ENCODE peak calls at places on chromosomes 5 and 9, in ten cellular contexts. E, N, A, T, Y, G, W, C, B and P are unnamed samples.

GRCh38 chr5:57171818-57172465 is 1.9 kb upstream of the GPBP1 start:
- DNase-seq in E (no peak), N (no peak), A (peak), T (no peak), Y (no peak), G (no peak), W (no peak), C (peak), B (no peak), P (no peak)

GRCh38 chr5:176870110-176870591 is 29.0 kb downstream of the HK3 start:
- DNase-seq in E (no peak), N (no peak), A (peak), T (peak), Y (peak), G (no peak), W (no peak), C (peak), B (no peak), P (peak)

GRCh38 chr5:11851965-11852745 is 52.1 kb downstream of the CTNND2 start:
- DNase-seq in E (no peak), N (no peak), A (no peak), T (no peak), Y (no peak), G (no peak), W (no peak), C (no peak), B (no peak), P (no peak)

GRCh38 chr5:1118231-1118698 is 6.4 kb upstream of the SLC12A7 start:
- DNase-seq in E (no peak), N (peak), A (peak), T (no peak), Y (no peak), G (peak), W (no peak), C (no peak), B (no peak), P (no peak)

GRCh38 chr5:75828029-75828428 is 110.8 kb upstream of the POC5 start:
- DNase-seq in E (no peak), N (no peak), A (no peak), T (no peak), Y (no peak), G (no peak), W (no peak), C (no peak), B (no peak), P (no peak)

GRCh38 chr5:152505442-152506042 is 100.5 kb upstream of the NMUR2 start:
- DNase-seq in E (peak), N (peak), A (peak), T (peak), Y (peak), G (peak), W (peak), C (peak), B (no peak), P (peak)

GRCh38 chr5:69491027-69491426 is 1.6 kb upstream of the OCLN start:
- DNase-seq in E (no peak), N (no peak), A (no peak), T (no peak), Y (no peak), G (no peak), W (no peak), C (no peak), B (no peak), P (no peak)

GRCh38 chr5:121870489-121870888 is 18.8 kb downstream of the FTMT start:
- DNase-seq in E (peak), N (no peak), A (peak), T (no peak), Y (no peak), G (no peak), W (no peak), C (no peak), B (no peak), P (no peak)

GRCh38 chr5:142540774-142541466 is 145.0 kb downstream of the FGF1 start:
- DNase-seq in E (no peak), N (peak), A (no peak), T (no peak), Y (no peak), G (peak), W (peak), C (no peak), B (peak), P (no peak)

GRCh38 chr9:105205787-105206511 is 38.5 kb upstream of the SLC44A1 start:
- DNase-seq in E (no peak), N (peak), A (peak), T (peak), Y (no peak), G (no peak), W (peak), C (peak), B (peak), P (no peak)

GRCh38 chr5:174401793-174402192 is 322.6 kb upstream of the MSX2 start:
- DNase-seq in E (no peak), N (no peak), A (no peak), T (no peak), Y (no peak), G (no peak), W (no peak), C (no peak), B (no peak), P (no peak)

GRCh38 chr5:174398171-174398570 is 326.2 kb upstream of the MSX2 start:
- DNase-seq in E (no peak), N (no peak), A (no peak), T (no peak), Y (no peak), G (no peak), W (no peak), C (no peak), B (no peak), P (no peak)

GRCh38 chr5:174399411-174399810 is 325.0 kb upstream of the MSX2 start:
- DNase-seq in E (no peak), N (no peak), A (no peak), T (no peak), Y (no peak), G (no peak), W (no peak), C (no peak), B (no peak), P (no peak)

GRCh38 chr5:174404848-174405247 is 319.5 kb upstream of the MSX2 start:
- DNase-seq in E (no peak), N (no peak), A (no peak), T (no peak), Y (no peak), G (no peak), W (no peak), C (no peak), B (no peak), P (no peak)

DNA sequence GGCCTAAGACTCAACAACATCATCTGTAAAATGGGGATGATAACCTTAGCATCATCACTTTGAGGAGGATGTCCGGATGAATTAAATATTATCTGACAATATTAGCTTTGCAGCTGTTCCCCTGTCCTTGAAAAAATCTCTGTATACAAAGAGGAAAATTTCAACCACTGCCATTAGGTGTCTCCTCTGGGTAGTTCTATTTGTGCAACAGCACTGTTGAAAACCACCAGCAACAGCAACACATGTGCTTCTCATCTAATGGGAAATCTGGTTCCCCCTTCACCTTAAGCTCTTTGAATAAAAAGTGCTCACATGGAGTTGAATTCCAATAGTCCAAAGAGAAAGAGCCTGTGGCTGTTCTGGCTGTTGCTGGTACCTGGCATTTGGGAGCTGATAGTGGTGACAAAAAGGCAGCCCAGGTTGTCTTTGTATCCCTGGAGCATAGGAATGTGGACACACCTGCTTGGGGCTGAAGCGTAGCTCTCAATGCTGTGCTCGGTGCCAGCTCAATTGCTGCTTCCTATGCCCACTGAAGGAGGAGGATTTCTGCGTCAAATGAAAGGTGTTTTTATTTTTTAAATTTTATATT is 322.1 kb upstream of the MSX2 start:
- DNase-seq in E (no peak), N (no peak), A (no peak), T (no peak), Y (no peak), G (peak), W (no peak), C (no peak), B (no peak), P (no peak)
- TF ChIP-seq CTCF in E (no peak), N (no peak), A (no peak), T (peak), Y (peak), G (peak), W (no peak), C (no peak), B (no peak), P (no peak)

GRCh38 chr5:90689064-90689463 is 130.5 kb downstream of the ADGRV1 start:
- DNase-seq in E (no peak), N (no peak), A (no peak), T (no peak), Y (no peak), G (no peak), W (no peak), C (no peak), B (no peak), P (no peak)
- TF ChIP-seq CTCF in E (no peak), N (no peak), A (no peak), T (no peak), Y (no peak), G (no peak), W (no peak), C (no peak), B (no peak), P (no peak)

GRCh38 chr9:73034962-73035361 is 82.1 kb upstream of the ALDH1A1 start:
- DNase-seq in E (no peak), N (no peak), A (no peak), T (no peak), Y (no peak), G (no peak), W (no peak), C (no peak), B (no peak), P (no peak)
- TF ChIP-seq CTCF in E (no peak), N (no peak), A (no peak), T (no peak), Y (peak), G (no peak), W (no peak), C (no peak), B (no peak), P (no peak)

GRCh38 chr5:150352531-150353394 is 4.7 kb upstream of the TCOF1 start:
- DNase-seq in E (no peak), N (no peak), A (no peak), T (no peak), Y (no peak), G (no peak), W (no peak), C (peak), B (no peak), P (no peak)

GRCh38 chr5:150355791-150356190 is 1.7 kb upstream of the TCOF1 start:
- DNase-seq in E (no peak), N (no peak), A (no peak), T (no peak), Y (no peak), G (no peak), W (no peak), C (no peak), B (no peak), P (no peak)

GRCh38 chr5:150356575-150357284 is 767 bp upstream of the TCOF1 start:
- DNase-seq in E (no peak), N (no peak), A (no peak), T (no peak), Y (no peak), G (no peak), W (no peak), C (peak), B (no peak), P (no peak)

GRCh38 chr5:150350524-150351344 is 6.8 kb upstream of the TCOF1 start:
- DNase-seq in E (peak), N (peak), A (peak), T (peak), Y (peak), G (peak), W (peak), C (peak), B (no peak), P (peak)

DNA sequence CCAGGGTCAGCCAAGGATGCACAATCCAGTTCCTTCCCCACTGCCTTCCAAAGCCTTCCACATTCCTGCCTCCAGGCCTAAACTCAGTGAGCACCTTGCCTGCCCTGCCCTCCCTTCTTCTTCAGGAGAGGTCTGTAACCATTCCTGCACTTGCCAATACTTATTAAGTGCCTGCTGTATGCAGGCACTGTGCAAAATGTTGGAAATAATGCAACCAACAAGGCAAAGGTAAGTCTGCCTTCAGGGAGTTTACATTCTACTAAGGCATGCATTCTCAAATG is 4.2 kb upstream of the TCOF1 start:
- DNase-seq in E (no peak), N (no peak), A (no peak), T (no peak), Y (no peak), G (no peak), W (no peak), C (no peak), B (no peak), P (no peak)
- TF ChIP-seq CTCF in E (no peak), N (no peak), A (no peak), T (peak), Y (no peak), G (peak), W (no peak), C (no peak), B (peak), P (no peak)

GRCh38 chr9:34991833-34992375 is 2.4 kb downstream of the DNAJB5 start:
- DNase-seq in E (peak), N (peak), A (peak), T (no peak), Y (peak), G (no peak), W (peak), C (no peak), B (no peak), P (no peak)
- TF ChIP-seq CTCF in E (peak), N (no peak), A (peak), T (no peak), Y (no peak), G (no peak), W (peak), C (no peak), B (no peak), P (no peak)

GRCh38 chr5:53261245-53261644 is 151.7 kb upstream of the MOCS2 start:
- DNase-seq in E (no peak), N (no peak), A (no peak), T (no peak), Y (no peak), G (no peak), W (no peak), C (no peak), B (no peak), P (no peak)

GRCh38 chr5:53263151-53263550 is 153.6 kb upstream of the MOCS2 start:
- DNase-seq in E (no peak), N (no peak), A (no peak), T (no peak), Y (no peak), G (no peak), W (no peak), C (no peak), B (no peak), P (no peak)

GRCh38 chr5:53265043-53265442 is 155.5 kb upstream of the MOCS2 start:
- DNase-seq in E (no peak), N (no peak), A (peak), T (no peak), Y (no peak), G (no peak), W (no peak), C (no peak), B (no peak), P (no peak)

GRCh38 chr5:53260446-53260845 is 150.9 kb upstream of the MOCS2 start:
- DNase-seq in E (no peak), N (no peak), A (no peak), T (no peak), Y (no peak), G (no peak), W (no peak), C (no peak), B (no peak), P (no peak)

DNA sequence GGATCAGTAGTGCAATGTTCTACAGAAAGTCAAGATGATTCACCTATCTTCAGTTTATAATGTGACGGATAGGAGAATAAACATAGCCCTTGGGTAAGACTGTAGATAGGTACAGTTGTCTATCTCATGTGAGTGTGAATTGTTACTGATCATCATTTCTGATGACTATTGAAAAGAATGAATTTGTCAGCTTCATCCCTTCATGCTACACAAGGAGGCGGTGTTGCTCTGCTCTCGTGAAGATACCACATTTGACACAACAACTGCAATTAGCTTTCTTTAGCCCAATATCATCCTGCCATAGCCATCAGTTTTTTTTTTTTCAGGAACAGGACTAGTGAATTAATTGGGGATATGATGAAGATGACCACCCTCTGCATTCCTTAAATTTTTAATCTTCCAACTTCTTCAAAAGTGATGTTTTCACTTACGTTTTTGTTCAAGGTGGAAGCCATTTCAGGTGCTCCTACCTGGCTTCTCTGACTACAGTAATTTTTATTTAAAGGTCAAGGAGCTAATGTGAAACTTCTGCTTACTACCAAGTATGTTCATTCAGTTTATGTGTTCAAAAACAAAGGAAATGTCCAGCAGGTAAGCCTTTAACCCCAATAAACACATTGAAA is 152.9 kb upstream of the MOCS2 start:
- DNase-seq in E (peak), N (no peak), A (peak), T (no peak), Y (peak), G (no peak), W (no peak), C (no peak), B (no peak), P (no peak)
- TF ChIP-seq CTCF in E (peak), N (no peak), A (peak), T (peak), Y (peak), G (peak), W (peak), C (no peak), B (peak), P (peak)

DNA sequence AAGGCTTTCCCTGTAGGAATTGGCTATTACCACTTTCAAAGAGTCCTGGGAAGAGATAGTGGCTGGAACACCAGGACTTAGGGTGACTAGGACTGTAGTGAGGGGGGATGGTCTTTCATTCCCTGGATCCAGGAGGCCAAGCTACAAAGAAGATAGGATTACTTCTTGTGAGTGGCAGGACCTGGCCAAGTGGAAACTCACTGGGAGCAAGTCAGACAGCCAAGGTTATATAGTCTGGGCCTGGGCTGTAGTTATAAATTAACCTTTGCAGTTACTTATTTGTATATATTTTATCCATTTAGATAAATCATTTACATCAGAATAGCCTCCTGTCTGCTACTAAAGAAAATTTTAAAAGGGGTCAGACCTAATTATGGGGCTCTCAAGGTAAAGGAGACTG is 124.3 kb downstream of the TLR4 start:
- DNase-seq in E (no peak), N (no peak), A (no peak), T (no peak), Y (no peak), G (no peak), W (no peak), C (no peak), B (no peak), P (no peak)
- TF ChIP-seq CTCF in E (no peak), N (no peak), A (no peak), T (no peak), Y (no peak), G (no peak), W (no peak), C (no peak), B (no peak), P (no peak)

GRCh38 chr5:167971706-167972105 is 319.7 kb upstream of the WWC1 start:
- DNase-seq in E (no peak), N (no peak), A (no peak), T (no peak), Y (no peak), G (no peak), W (no peak), C (no peak), B (no peak), P (no peak)

GRCh38 chr5:167968784-167969183 is 322.7 kb upstream of the WWC1 start:
- DNase-seq in E (no peak), N (no peak), A (no peak), T (no peak), Y (no peak), G (no peak), W (no peak), C (no peak), B (no peak), P (no peak)

GRCh38 chr5:167973126-167973525 is 318.3 kb upstream of the WWC1 start:
- DNase-seq in E (no peak), N (no peak), A (no peak), T (no peak), Y (no peak), G (no peak), W (no peak), C (no peak), B (no peak), P (no peak)

GRCh38 chr5:167967494-167968180 is 323.8 kb upstream of the WWC1 start:
- DNase-seq in E (no peak), N (no peak), A (no peak), T (no peak), Y (peak), G (no peak), W (no peak), C (no peak), B (no peak), P (no peak)

GRCh38 chr5:167970002-167970401 is 321.4 kb upstream of the WWC1 start:
- DNase-seq in E (no peak), N (no peak), A (no peak), T (no peak), Y (no peak), G (no peak), W (no peak), C (no peak), B (no peak), P (no peak)
- TF ChIP-seq CTCF in E (no peak), N (no peak), A (no peak), T (no peak), Y (no peak), G (no peak), W (no peak), C (no peak), B (no peak), P (no peak)